ENCODE peak calls at places on chromosomes 13 and 19, in four cellular contexts. Y is SK-N-SH, G is HepG2, P is GM12878. B is an unnamed sample.

GRCh38 chr19:18419195-18419698 is at the start of gene SSBP4:
- DNase-seq in P (no peak), G (peak), Y (peak), B (peak)

GRCh38 chr19:10233946-10234345 is 2.8 kb upstream of the S1PR2 start:
- DNase-seq in Y (no peak), P (no peak), G (no peak), B (no peak)

GRCh38 chr19:49474545-49474930 is 523 bp downstream of the FLT3LG start:
- DNase-seq in Y (peak), P (no peak), G (no peak), B (no peak)

GRCh38 chr13:40494513-40494912 is 171.9 kb downstream of the FOXO1 start:
- DNase-seq in P (no peak), Y (no peak), G (no peak), B (no peak)

GRCh38 chr13:83221256-83221655 is 661.0 kb downstream of the SLITRK1 start:
- DNase-seq in P (no peak), Y (no peak), G (no peak), B (no peak)

GRCh38 chr13:60094385-60095088 is 69.2 kb downstream of the DIAPH3 start:
- DNase-seq in P (no peak), G (no peak), Y (no peak), B (no peak)

GRCh38 chr13:45511310-45512147 is 46.8 kb downstream of the COG3 start:
- DNase-seq in P (peak), G (peak), Y (peak), B (peak)

GRCh38 chr19:1315470-1316166 is 29.9 kb downstream of the EFNA2 start:
- DNase-seq in P (no peak), Y (peak), G (no peak), B (peak)

GRCh38 chr19:56661248-56661647 is 10.3 kb downstream of the ZNF835 start:
- DNase-seq in P (no peak), Y (no peak), G (no peak), B (no peak)

GRCh38 chr13:112072531-112073244 is 5.7 kb downstream of the SOX1 start:
- DNase-seq in P (no peak), Y (no peak), G (no peak), B (no peak)

GRCh38 chr13:35781661-35782060 is 305.2 kb upstream of the MAB21L1 start:
- DNase-seq in P (no peak), Y (no peak), G (no peak), B (no peak)

GRCh38 chr13:41458939-41459753 is 1.8 kb downstream of the RGCC start:
- DNase-seq in G (peak), P (no peak), Y (peak), B (peak)

GRCh38 chr19:53965091-53965490 is 2.4 kb downstream of the CACNG8 start:
- DNase-seq in P (no peak), Y (no peak), G (no peak), B (no peak)

GRCh38 chr19:17097593-17098126 is 22.1 kb downstream of the MYO9B start:
- DNase-seq in Y (no peak), P (no peak), G (peak), B (peak)

GRCh38 chr19:46759817-46760333 is 13.6 kb upstream of the STRN4 start:
- DNase-seq in Y (no peak), P (no peak), G (no peak), B (no peak)

GRCh38 chr13:33249066-33249465 is 36.5 kb downstream of the STARD13 start:
- DNase-seq in G (no peak), P (no peak), Y (no peak), B (no peak)

GRCh38 chr13:30526612-30527217 is 61.0 kb upstream of the HMGB1 start:
- DNase-seq in Y (peak), P (no peak), G (peak), B (no peak)

GRCh38 chr19:1241417-1242095 is at the start of gene ATP5F1D:
- DNase-seq in Y (peak), G (peak), P (peak), B (peak)

GRCh38 chr19:2462635-2463421 is 6.1 kb upstream of the LMNB2 start:
- DNase-seq in Y (peak), P (no peak), G (peak), B (no peak)
- TF ChIP-seq NFIC in Y (peak), P (no peak), G (peak), B (peak)

GRCh38 chr13:87497426-87497825 is 173.7 kb upstream of the SLITRK5 start:
- DNase-seq in Y (no peak), P (no peak), G (no peak), B (no peak)

DNA sequence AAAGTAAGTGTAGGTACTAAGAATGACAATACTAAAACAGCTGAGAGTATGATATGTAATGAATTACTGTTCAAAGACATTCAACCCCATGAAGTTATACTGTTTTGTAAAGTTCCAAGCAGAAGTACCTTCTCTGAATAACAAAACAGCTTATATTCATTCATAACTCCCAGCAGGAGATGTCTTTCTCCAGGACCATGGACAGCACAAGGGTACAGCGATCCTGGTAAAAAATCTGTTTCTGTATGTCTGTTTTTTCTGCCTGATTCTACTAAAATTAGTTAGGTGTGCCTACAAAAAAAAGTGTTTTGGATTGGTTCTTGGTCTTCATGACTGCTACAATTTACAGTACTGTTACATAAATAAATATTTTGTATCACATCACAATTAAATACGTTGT is 172.5 kb upstream of the SLITRK5 start:
- DNase-seq in P (no peak), G (peak), Y (no peak), B (no peak)
- TF ChIP-seq NFIC in P (no peak), G (no peak), Y (no peak), B (no peak)

GRCh38 chr13:38803566-38803965 is 116.7 kb downstream of the FREM2 start:
- DNase-seq in Y (no peak), G (no peak), P (no peak), B (no peak)
- TF ChIP-seq NFIC in Y (no peak), G (no peak), P (no peak), B (no peak)

GRCh38 chr13:48492123-48493075 is 40.5 kb downstream of the RCBTB2 start:
- DNase-seq in P (peak), Y (no peak), G (no peak), B (peak)
- TF ChIP-seq NFIC in P (peak), Y (no peak), G (no peak), B (no peak)

GRCh38 chr19:43675906-43676305 is 5.9 kb upstream of the PLAUR start:
- DNase-seq in Y (no peak), G (no peak), P (no peak), B (no peak)

GRCh38 chr19:43672061-43672679 is 2.2 kb upstream of the PLAUR start:
- DNase-seq in Y (no peak), P (no peak), G (no peak), B (no peak)

GRCh38 chr19:43673702-43674629 is 4.0 kb upstream of the PLAUR start:
- DNase-seq in Y (no peak), P (no peak), G (no peak), B (no peak)

GRCh38 chr19:43675269-43675879 is 5.4 kb upstream of the PLAUR start:
- DNase-seq in G (no peak), P (peak), Y (no peak), B (no peak)

GRCh38 chr19:43674630-43674982 is 4.6 kb upstream of the PLAUR start:
- DNase-seq in P (no peak), G (no peak), Y (no peak), B (no peak)
- TF ChIP-seq NFIC in P (no peak), G (no peak), Y (no peak), B (no peak)

GRCh38 chr19:33616346-33616745 is 5.4 kb upstream of the CHST8 start:
- DNase-seq in P (no peak), Y (no peak), G (no peak), B (no peak)
- TF ChIP-seq NFIC in P (no peak), Y (no peak), G (no peak), B (no peak)

GRCh38 chr19:32296694-32297093 is 48.7 kb upstream of the ZNF507 start:
- DNase-seq in Y (no peak), G (no peak), P (no peak), B (no peak)
- TF ChIP-seq NFIC in Y (no peak), G (no peak), P (no peak), B (no peak)

GRCh38 chr19:33385956-33386355 is 12.4 kb downstream of the CEBPG start:
- DNase-seq in Y (no peak), G (no peak), P (no peak), B (no peak)
- TF ChIP-seq NFIC in Y (no peak), G (no peak), P (no peak), B (no peak)

DNA sequence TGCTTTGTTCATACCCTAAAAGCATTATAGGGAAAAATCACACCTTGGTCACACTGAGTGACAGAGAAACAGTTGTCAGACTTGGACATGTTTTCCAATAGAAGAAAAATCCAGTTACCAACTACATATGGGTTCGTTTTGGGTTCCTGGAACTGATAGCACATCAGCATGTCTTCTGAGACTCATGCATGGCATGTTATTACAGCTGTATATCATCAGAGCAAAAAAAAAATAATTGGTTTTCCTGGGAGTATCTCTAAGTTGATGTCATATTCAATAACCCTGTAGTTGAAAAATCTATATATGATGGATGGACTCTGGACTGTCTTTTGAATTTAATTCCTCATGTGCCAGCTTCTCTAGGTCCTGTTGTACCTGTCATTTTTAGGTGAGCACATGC is 211.6 kb downstream of the DNAJC15 start:
- DNase-seq in Y (no peak), G (no peak), P (no peak), B (no peak)
- TF ChIP-seq NFIC in Y (no peak), G (no peak), P (no peak), B (no peak)

GRCh38 chr19:51372649-51373504 is at the start of gene NKG7:
- DNase-seq in G (no peak), P (peak), Y (no peak), B (peak)
- TF ChIP-seq NFIC in G (no peak), P (no peak), Y (no peak), B (no peak)